ENCODE peak calls at places on chromosome 6, in six cellular contexts. One of them, this sample, is unnamed.

GRCh38 chr6:43899830-43900229 is 129.8 kb downstream of the VEGFA start:
- DNase-seq in activated CD4-positive, alpha-beta T cell treated with anti-CD3 and anti-CD28 coated beads for 1 hour: no peak
- DNase-seq in A549: no peak
- DNase-seq in aorta: no peak
- DNase-seq in NCI-H2081: no peak
- DNase-seq in IMR-90: no peak
- DNase-seq in this sample: no peak

GRCh38 chr6:45254242-45254641 is 73.9 kb upstream of the RUNX2 start:
- DNase-seq in A549: no peak
- DNase-seq in aorta: no peak
- DNase-seq in activated CD4-positive, alpha-beta T cell treated with anti-CD3 and anti-CD28 coated beads for 1 hour: no peak
- DNase-seq in NCI-H2081: no peak
- DNase-seq in IMR-90: no peak
- DNase-seq in this sample: no peak

GRCh38 chr6:40558102-40558501 is 29.1 kb downstream of the LRFN2 start:
- DNase-seq in activated CD4-positive, alpha-beta T cell treated with anti-CD3 and anti-CD28 coated beads for 1 hour: no peak
- DNase-seq in A549: no peak
- DNase-seq in NCI-H2081: no peak
- DNase-seq in aorta: no peak
- DNase-seq in IMR-90: no peak
- DNase-seq in this sample: no peak

GRCh38 chr6:40936810-40937209 is 102.2 kb downstream of the UNC5CL start:
- DNase-seq in A549: peak; percentile 40
- DNase-seq in IMR-90: peak; percentile 95
- DNase-seq in NCI-H2081: no peak
- DNase-seq in aorta: no peak
- DNase-seq in activated CD4-positive, alpha-beta T cell treated with anti-CD3 and anti-CD28 coated beads for 1 hour: no peak
- DNase-seq in this sample: no peak

GRCh38 chr6:151209071-151209831 is 30.5 kb upstream of the AKAP12 start:
- DNase-seq in A549: peak; percentile 15
- DNase-seq in activated CD4-positive, alpha-beta T cell treated with anti-CD3 and anti-CD28 coated beads for 1 hour: no peak
- DNase-seq in IMR-90: peak; percentile 20
- DNase-seq in NCI-H2081: peak; percentile 87
- DNase-seq in aorta: no peak
- DNase-seq in this sample: no peak

GRCh38 chr6:156685823-156686428 is 91.3 kb upstream of the ARID1B start:
- DNase-seq in NCI-H2081: no peak
- DNase-seq in IMR-90: no peak
- DNase-seq in aorta: no peak
- DNase-seq in A549: no peak
- DNase-seq in activated CD4-positive, alpha-beta T cell treated with anti-CD3 and anti-CD28 coated beads for 1 hour: no peak
- DNase-seq in this sample: no peak

GRCh38 chr6:122753688-122754056 is 25.8 kb upstream of the FABP7 start:
- DNase-seq in A549: no peak
- DNase-seq in aorta: no peak
- DNase-seq in NCI-H2081: no peak
- DNase-seq in activated CD4-positive, alpha-beta T cell treated with anti-CD3 and anti-CD28 coated beads for 1 hour: no peak
- DNase-seq in IMR-90: no peak
- DNase-seq in this sample: no peak

GRCh38 chr6:134651519-134651918 is 298.4 kb downstream of the ALDH8A1 start:
- DNase-seq in aorta: no peak
- DNase-seq in A549: no peak
- DNase-seq in NCI-H2081: no peak
- DNase-seq in IMR-90: no peak
- DNase-seq in activated CD4-positive, alpha-beta T cell treated with anti-CD3 and anti-CD28 coated beads for 1 hour: no peak
- DNase-seq in this sample: no peak